ENCODE peak calls at places on chromosomes 16 and 17, in four cellular contexts. One of them, this sample, is unnamed.

GRCh38 chr17:72439893-72440502 is 319.2 kb downstream of the SOX9 start:
- DNase-seq in K562: no peak
- DNase-seq in HCT116: no peak
- DNase-seq in HepG2: no peak
- DNase-seq in this sample: no peak

GRCh38 chr17:36921131-36921851 is 16.0 kb upstream of the LHX1 start:
- DNase-seq in K562: peak; percentile 54
- DNase-seq in HCT116: peak; percentile 98
- DNase-seq in HepG2: peak; percentile 23
- DNase-seq in this sample: peak; percentile 58

GRCh38 chr16:44655-45054 is 8.8 kb downstream of the POLR3K start:
- DNase-seq in HCT116: no peak
- DNase-seq in K562: no peak
- DNase-seq in HepG2: no peak
- DNase-seq in this sample: no peak

GRCh38 chr17:12089809-12090384 is 69.2 kb downstream of the MAP2K4 start:
- DNase-seq in HepG2: peak; percentile 69
- DNase-seq in K562: peak; percentile 32
- DNase-seq in HCT116: no peak
- DNase-seq in this sample: peak; percentile 18

GRCh38 chr17:51165680-51166197 is 472 bp upstream of the NME2 start:
- DNase-seq in HCT116: no peak
- DNase-seq in HepG2: no peak
- DNase-seq in K562: peak; percentile 54
- DNase-seq in this sample: no peak

GRCh38 chr17:17297217-17297616 is 6.0 kb upstream of the NT5M start:
- DNase-seq in HCT116: no peak
- DNase-seq in K562: no peak
- DNase-seq in HepG2: no peak
- DNase-seq in this sample: no peak

GRCh38 chr16:1300664-1301476 is 8.6 kb upstream of the UBE2I start:
- DNase-seq in HepG2: peak; percentile 55
- DNase-seq in HCT116: no peak
- DNase-seq in K562: peak; percentile 77
- DNase-seq in this sample: no peak

GRCh38 chr17:75914643-75915265 is 10.1 kb upstream of the MRPL38 start:
- DNase-seq in K562: peak; percentile 20
- DNase-seq in HCT116: no peak
- DNase-seq in HepG2: peak; percentile 50
- DNase-seq in this sample: no peak

GRCh38 chr16:82481455-82481854 is 145.3 kb upstream of the CDH13 start:
- DNase-seq in HCT116: no peak
- DNase-seq in HepG2: no peak
- DNase-seq in K562: no peak
- DNase-seq in this sample: no peak

GRCh38 chr17:35766903-35767510 is 6.3 kb downstream of the C17orf50 start:
- DNase-seq in HCT116: no peak
- DNase-seq in HepG2: no peak
- DNase-seq in K562: peak; percentile 33
- DNase-seq in this sample: no peak

GRCh38 chr16:54191163-54191562 is 95.4 kb downstream of the IRX3 start:
- DNase-seq in K562: no peak
- DNase-seq in HCT116: no peak
- DNase-seq in HepG2: no peak
- DNase-seq in this sample: no peak

GRCh38 chr17:40091691-40092397 is 8.5 kb downstream of the NR1D1 start:
- DNase-seq in K562: no peak
- DNase-seq in HCT116: no peak
- DNase-seq in HepG2: no peak
- DNase-seq in this sample: no peak

DNA sequence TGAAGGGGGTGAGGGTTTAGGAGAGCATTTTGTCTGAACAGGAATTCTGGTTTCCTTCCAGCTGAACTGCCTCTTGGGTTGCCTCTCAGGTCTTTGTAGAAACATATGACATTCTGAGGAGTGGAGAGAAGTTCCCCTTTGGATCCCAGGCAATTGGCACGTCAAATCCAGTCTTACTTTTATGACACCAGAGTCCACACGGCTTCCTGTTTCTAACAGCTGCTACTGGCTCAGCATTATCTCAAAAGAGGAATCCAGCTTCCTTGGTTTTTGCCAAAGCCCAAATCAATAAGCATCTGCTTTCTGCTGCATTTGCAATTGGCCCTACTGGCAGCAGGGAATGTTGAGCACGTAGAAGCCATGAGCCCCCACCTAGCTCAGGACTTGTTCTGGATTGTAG is 97.6 kb upstream of the FAM20A start:
- DNase-seq in HCT116: no peak
- DNase-seq in K562: no peak
- DNase-seq in HepG2: no peak
- DNase-seq in this sample: no peak
- TF ChIP-seq TCF7L2 in HCT116: no peak
- TF ChIP-seq TCF7L2 in K562: no peak
- TF ChIP-seq TCF7L2 in HepG2: no peak
- TF ChIP-seq TCF7L2 in this sample: no peak

GRCh38 chr16:27313422-27314160 is at the start of gene IL4R:
- DNase-seq in HCT116: peak; percentile 22
- DNase-seq in K562: peak; percentile 67
- DNase-seq in HepG2: peak; percentile 94
- DNase-seq in this sample: no peak
- TF ChIP-seq TCF7L2 in HCT116: no peak
- TF ChIP-seq TCF7L2 in K562: no peak
- TF ChIP-seq TCF7L2 in HepG2: no peak
- TF ChIP-seq TCF7L2 in this sample: peak; percentile 20

GRCh38 chr17:78364436-78365281 is 4.8 kb upstream of the SOCS3 start:
- DNase-seq in K562: peak; percentile 44
- DNase-seq in HepG2: no peak
- DNase-seq in HCT116: no peak
- DNase-seq in this sample: no peak
- TF ChIP-seq TCF7L2 in K562: no peak
- TF ChIP-seq TCF7L2 in HepG2: no peak
- TF ChIP-seq TCF7L2 in HCT116: no peak
- TF ChIP-seq TCF7L2 in this sample: no peak

GRCh38 chr17:60393840-60394529 is 2.1 kb upstream of the USP32 start:
- DNase-seq in K562: no peak
- DNase-seq in HCT116: no peak
- DNase-seq in HepG2: no peak
- DNase-seq in this sample: no peak

GRCh38 chr17:60396412-60396811 is 4.5 kb upstream of the USP32 start:
- DNase-seq in K562: no peak
- DNase-seq in HepG2: no peak
- DNase-seq in HCT116: no peak
- DNase-seq in this sample: no peak

GRCh38 chr17:60401819-60402218 is 9.9 kb upstream of the USP32 start:
- DNase-seq in HCT116: no peak
- DNase-seq in K562: no peak
- DNase-seq in HepG2: no peak
- DNase-seq in this sample: no peak

GRCh38 chr17:60395508-60396065 is 3.7 kb upstream of the USP32 start:
- DNase-seq in HepG2: no peak
- DNase-seq in HCT116: no peak
- DNase-seq in K562: no peak
- DNase-seq in this sample: no peak

DNA sequence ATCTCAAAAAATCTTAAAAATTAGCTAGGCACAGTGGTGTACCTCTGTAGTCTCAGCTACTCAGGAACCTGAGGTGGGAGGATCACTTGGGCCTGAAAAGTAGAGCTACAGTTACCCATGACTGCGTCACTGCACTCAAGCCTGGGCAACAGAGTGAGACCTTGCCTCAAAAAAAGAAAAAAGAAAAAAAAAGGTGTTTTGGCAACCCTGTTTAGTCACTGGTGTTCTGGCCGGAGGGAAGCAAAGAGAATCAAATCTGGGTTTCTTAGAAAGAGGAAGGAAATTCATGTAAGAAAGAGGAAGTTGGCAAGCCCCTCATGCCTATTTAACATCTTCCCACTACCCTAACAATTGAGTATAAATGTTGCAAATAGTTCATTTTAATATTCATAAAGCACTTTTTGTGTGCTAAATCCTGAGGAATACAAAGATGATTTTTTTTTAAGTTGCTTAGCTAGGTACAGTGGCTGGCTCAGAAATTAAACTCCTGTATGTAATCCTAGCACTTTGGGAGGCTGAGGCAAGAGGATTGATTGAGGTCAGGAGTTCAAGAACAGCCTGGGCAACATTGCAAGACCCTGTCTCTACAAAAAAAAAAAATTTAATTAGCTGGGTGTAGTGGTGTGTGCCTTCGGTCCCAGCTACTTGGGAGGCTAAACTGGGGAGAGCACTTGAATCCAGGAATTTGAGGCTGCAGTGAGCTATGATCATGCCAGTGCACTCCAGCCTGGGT is 6.5 kb upstream of the USP32 start:
- DNase-seq in K562: peak; percentile 36
- DNase-seq in HepG2: no peak
- DNase-seq in HCT116: no peak
- DNase-seq in this sample: no peak
- TF ChIP-seq TCF7L2 in K562: no peak
- TF ChIP-seq TCF7L2 in HepG2: no peak
- TF ChIP-seq TCF7L2 in HCT116: no peak
- TF ChIP-seq TCF7L2 in this sample: no peak

DNA sequence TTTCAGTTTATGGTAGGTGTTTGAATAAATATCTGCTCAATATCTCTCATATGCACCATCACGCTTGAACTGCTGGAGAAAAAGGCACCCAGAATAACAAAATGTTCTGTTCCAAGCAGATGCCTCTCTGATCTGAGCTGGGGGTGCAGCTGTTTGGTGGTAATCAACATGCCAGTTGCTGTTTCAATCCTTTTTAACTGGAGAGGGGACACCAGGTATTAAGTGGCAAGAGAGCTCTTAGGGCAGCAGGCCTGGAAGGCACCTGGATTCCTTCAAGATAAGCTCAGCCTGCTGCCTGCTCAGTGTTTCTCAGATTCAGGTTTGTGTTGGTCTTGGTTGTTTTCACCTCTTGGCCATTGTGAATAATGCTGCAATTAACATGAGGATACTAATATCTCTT is 27.2 kb upstream of the VAT1L start:
- DNase-seq in HCT116: no peak
- DNase-seq in HepG2: no peak
- DNase-seq in K562: no peak
- DNase-seq in this sample: no peak
- TF ChIP-seq TCF7L2 in HCT116: no peak
- TF ChIP-seq TCF7L2 in HepG2: no peak
- TF ChIP-seq TCF7L2 in K562: no peak
- TF ChIP-seq TCF7L2 in this sample: no peak

GRCh38 chr17:33474789-33475188 is 181.7 kb upstream of the ASIC2 start:
- DNase-seq in HCT116: no peak
- DNase-seq in K562: peak; percentile 85
- DNase-seq in HepG2: no peak
- DNase-seq in this sample: no peak

GRCh38 chr17:33464669-33465275 is 171.7 kb upstream of the ASIC2 start:
- DNase-seq in HCT116: no peak
- DNase-seq in K562: peak; percentile 25
- DNase-seq in HepG2: no peak
- DNase-seq in this sample: no peak

GRCh38 chr17:33475594-33475993 is 182.5 kb upstream of the ASIC2 start:
- DNase-seq in HCT116: no peak
- DNase-seq in K562: peak; percentile 86
- DNase-seq in HepG2: no peak
- DNase-seq in this sample: no peak

GRCh38 chr17:33469411-33469810 is 176.3 kb upstream of the ASIC2 start:
- DNase-seq in HepG2: no peak
- DNase-seq in HCT116: no peak
- DNase-seq in K562: no peak
- DNase-seq in this sample: no peak

DNA sequence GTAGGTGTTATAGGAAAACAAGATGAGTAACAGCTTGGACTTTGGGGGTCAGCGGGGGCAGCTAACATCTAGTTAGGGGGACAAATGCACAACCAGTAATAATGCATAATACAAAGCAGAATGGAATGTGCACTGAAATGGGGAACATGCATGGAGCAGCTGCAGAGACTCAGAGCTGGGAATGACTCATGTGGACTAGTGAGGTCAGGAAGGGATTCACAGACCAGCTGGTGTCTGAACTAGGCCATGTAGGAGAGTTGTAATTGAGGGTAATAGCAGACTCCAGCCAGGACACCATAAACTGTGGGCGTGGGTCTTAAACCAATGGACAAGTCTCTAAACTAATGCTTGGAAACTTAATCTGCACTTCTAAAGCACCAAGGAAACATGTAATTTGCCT is 176.8 kb upstream of the ASIC2 start:
- DNase-seq in HCT116: no peak
- DNase-seq in HepG2: no peak
- DNase-seq in K562: peak; percentile 31
- DNase-seq in this sample: no peak
- TF ChIP-seq TCF7L2 in HCT116: no peak
- TF ChIP-seq TCF7L2 in HepG2: no peak
- TF ChIP-seq TCF7L2 in K562: no peak
- TF ChIP-seq TCF7L2 in this sample: no peak

GRCh38 chr17:16037636-16038035 is 38.0 kb downstream of the TTC19 start:
- DNase-seq in HepG2: no peak
- DNase-seq in HCT116: no peak
- DNase-seq in K562: peak; percentile 6
- DNase-seq in this sample: no peak

GRCh38 chr17:16044484-16044883 is 44.9 kb downstream of the TTC19 start:
- DNase-seq in HCT116: no peak
- DNase-seq in HepG2: no peak
- DNase-seq in K562: no peak
- DNase-seq in this sample: no peak

GRCh38 chr17:16036261-16036660 is 36.6 kb downstream of the TTC19 start:
- DNase-seq in K562: no peak
- DNase-seq in HepG2: no peak
- DNase-seq in HCT116: no peak
- DNase-seq in this sample: no peak

DNA sequence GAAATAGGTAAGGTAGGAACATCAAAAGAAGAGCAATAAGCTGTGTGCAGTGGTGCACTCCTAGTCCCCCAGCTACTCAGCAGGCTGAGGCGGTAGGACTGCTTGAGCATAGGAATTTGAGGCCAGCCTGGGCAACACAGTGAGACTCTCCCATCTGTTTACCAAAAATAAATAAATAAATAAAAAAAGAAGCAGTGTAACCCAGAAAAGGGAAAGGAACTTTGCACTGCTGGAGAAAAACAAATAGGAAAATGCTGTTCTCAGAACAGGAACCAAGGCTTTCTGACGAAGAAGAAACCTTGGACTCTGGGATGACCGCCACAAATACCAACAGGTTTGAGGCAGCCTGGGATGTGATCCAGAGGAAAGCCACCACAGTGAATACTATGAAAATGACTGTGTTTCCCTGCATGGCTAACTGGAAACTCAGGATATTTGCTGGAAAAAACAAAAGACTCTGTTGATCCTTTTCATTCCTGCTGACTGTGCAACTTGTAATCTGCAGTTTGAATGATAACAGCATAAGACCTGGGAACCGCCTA is 41.2 kb downstream of the TTC19 start:
- DNase-seq in HepG2: peak; percentile 93
- DNase-seq in HCT116: no peak
- DNase-seq in K562: no peak
- DNase-seq in this sample: no peak
- TF ChIP-seq TCF7L2 in HepG2: no peak
- TF ChIP-seq TCF7L2 in HCT116: no peak
- TF ChIP-seq TCF7L2 in K562: no peak
- TF ChIP-seq TCF7L2 in this sample: no peak

GRCh38 chr16:30805370-30806169 is 18.6 kb upstream of the ZNF629 start:
- DNase-seq in HCT116: peak; percentile 56
- DNase-seq in HepG2: peak; percentile 78
- DNase-seq in K562: peak; percentile 89
- DNase-seq in this sample: no peak
- TF ChIP-seq TCF7L2 in HCT116: peak; percentile 50
- TF ChIP-seq TCF7L2 in HepG2: no peak
- TF ChIP-seq TCF7L2 in K562: no peak
- TF ChIP-seq TCF7L2 in this sample: peak; percentile 32